ENCODE peak calls at places on chromosomes 13 and 19, in six cellular contexts. Q is spleen, H is heart left ventricle, T is left ventricle myocardium inferior, K is IMR-90, W is HCT116. U is an unnamed sample.

GRCh38 chr13:32850311-32851052 is 165.7 kb upstream of the KL start:
- DNase-seq in Q (no peak), K (no peak), T (no peak), H (no peak), W (no peak), U (no peak)

GRCh38 chr19:19900574-19901444 is at the start of gene ZNF93:
- DNase-seq in T (peak; percentile 94), K (peak; percentile 96), Q (peak; percentile 93), W (no peak), H (peak; percentile 93), U (peak; percentile 83)

GRCh38 chr19:10625003-10625761 is at the start of gene SLC44A2:
- DNase-seq in W (peak; percentile 38), H (peak; percentile 87), K (peak; percentile 35), T (peak; percentile 86), Q (peak; percentile 83), U (peak; percentile 92)

GRCh38 chr19:33802001-33802400 is 5.3 kb downstream of the KCTD15 start:
- DNase-seq in H (no peak), T (no peak), Q (no peak), K (no peak), W (no peak), U (no peak)

GRCh38 chr13:48647625-48648024 is 6.1 kb upstream of the CYSLTR2 start:
- DNase-seq in Q (no peak), H (no peak), K (no peak), T (no peak), W (no peak), U (no peak)

GRCh38 chr19:5907216-5907615 is 2.5 kb downstream of the VMAC start:
- DNase-seq in W (no peak), T (no peak), K (no peak), H (no peak), Q (no peak), U (no peak)

GRCh38 chr19:9538183-9539058 is at the start of gene ZNF426:
- DNase-seq in Q (peak; percentile 95), T (peak; percentile 91), K (peak; percentile 91), H (peak; percentile 93), W (peak; percentile 33), U (peak; percentile 89)

GRCh38 chr19:1884291-1884718 is 991 bp downstream of the ABHD17A start:
- DNase-seq in K (no peak), W (no peak), Q (no peak), T (no peak), H (no peak), U (no peak)

GRCh38 chr13:55977436-55977835 is 1163.3 kb upstream of the PRR20A start:
- DNase-seq in K (no peak), Q (no peak), T (no peak), W (no peak), H (peak; percentile 4), U (no peak)

GRCh38 chr13:100210966-100211710 is 122.2 kb downstream of the PCCA start:
- DNase-seq in K (peak; percentile 23), T (no peak), H (no peak), Q (no peak), W (no peak), U (no peak)

GRCh38 chr19:42111811-42112210 is 20.4 kb downstream of the POU2F2 start:
- DNase-seq in H (no peak), W (no peak), Q (no peak), K (peak; percentile 52), T (no peak), U (peak; percentile 41)

GRCh38 chr19:11405846-11406643 is 13.1 kb downstream of the RGL3 start:
- DNase-seq in T (no peak), Q (peak; percentile 80), H (no peak), K (no peak), W (no peak), U (no peak)

GRCh38 chr13:35496761-35497386 is 20.4 kb upstream of the MAB21L1 start:
- DNase-seq in T (no peak), K (no peak), W (no peak), H (no peak), Q (no peak), U (no peak)

GRCh38 chr19:14112051-14112808 is 5.3 kb downstream of the PRKACA start:
- DNase-seq in T (peak; percentile 44), Q (peak; percentile 79), W (no peak), H (peak; percentile 73), K (no peak), U (no peak)

GRCh38 chr13:100673376-100673830 is 1.2 kb downstream of the TMTC4 start:
- DNase-seq in W (no peak), H (no peak), T (no peak), K (no peak), Q (peak; percentile 83), U (no peak)

GRCh38 chr13:23867027-23867491 is 22.1 kb downstream of the MIPEP start:
- DNase-seq in W (no peak), H (no peak), Q (no peak), K (peak; percentile 85), T (no peak), U (no peak)

GRCh38 chr13:29196409-29197074 is 376.4 kb downstream of the MTUS2 start:
- DNase-seq in Q (no peak), W (no peak), K (no peak), H (no peak), T (no peak), U (no peak)

GRCh38 chr13:98144501-98145350 is 1.8 kb downstream of the FARP1 start:
- DNase-seq in W (peak; percentile 8), Q (no peak), K (peak; percentile 77), T (no peak), H (no peak), U (peak; percentile 20)

GRCh38 chr19:6817179-6817578 is 44.7 kb downstream of the VAV1 start:
- DNase-seq in H (no peak), T (no peak), W (no peak), K (no peak), Q (no peak), U (no peak)

GRCh38 chr19:54106716-54107115 is 4.1 kb downstream of the NDUFA3 start:
- DNase-seq in H (no peak), W (no peak), T (peak; percentile 12), Q (peak; percentile 59), K (no peak), U (no peak)

GRCh38 chr13:33817843-33818661 is at the start of gene RFC3:
- DNase-seq in T (peak; percentile 95), W (peak; percentile 94), K (peak; percentile 95), Q (peak; percentile 96), H (peak; percentile 95), U (peak; percentile 87)

GRCh38 chr19:768424-768823 is 17.5 kb downstream of the MISP start:
- DNase-seq in H (no peak), Q (no peak), T (no peak), W (no peak), K (peak; percentile 83), U (no peak)

GRCh38 chr19:33294058-33294798 is 8.1 kb downstream of the CEBPA start:
- DNase-seq in T (peak; percentile 1), H (peak; percentile 4), K (no peak), W (no peak), Q (peak; percentile 69), U (no peak)

GRCh38 chr19:42626181-42626580 is 31.5 kb upstream of the CEACAM8 start:
- DNase-seq in K (no peak), W (no peak), H (no peak), Q (no peak), T (no peak), U (no peak)

GRCh38 chr13:111187879-111188643 is 73.0 kb downstream of the ARHGEF7 start:
- DNase-seq in Q (no peak), K (peak; percentile 67), H (no peak), W (no peak), T (no peak), U (peak; percentile 77)

GRCh38 chr19:30130356-30131122 is 188.5 kb downstream of the URI1 start:
- DNase-seq in T (no peak), H (no peak), W (no peak), K (no peak), Q (peak; percentile 34), U (no peak)

GRCh38 chr13:66210677-66211076 is 1019.5 kb downstream of the PCDH9 start:
- DNase-seq in W (peak; percentile 63), K (peak; percentile 91), Q (no peak), H (no peak), T (no peak), U (peak; percentile 35)

GRCh38 chr13:49540552-49540951 is 44.8 kb downstream of the PHF11 start:
- DNase-seq in T (no peak), Q (no peak), W (no peak), K (peak; percentile 62), H (no peak), U (no peak)

GRCh38 chr13:34356686-34357434 is 538.9 kb downstream of the RFC3 start:
- DNase-seq in K (no peak), Q (no peak), H (no peak), W (no peak), T (no peak), U (no peak)

GRCh38 chr13:41960195-41960699 is 662 bp downstream of the VWA8 start:
- DNase-seq in T (no peak), H (no peak), W (no peak), K (peak; percentile 29), Q (no peak), U (peak; percentile 33)
- H3K27ac ChIP-seq in T (peak overlapping the region; percentile 95), H (peak overlapping the region; percentile 90), W (peak overlapping the region; percentile 77), K (peak overlapping the region; percentile 96), Q (peak overlapping the region; percentile 61), U (peak overlapping the region; percentile 92)

GRCh38 chr19:48444129-48444932 is 1.5 kb upstream of the GRWD1 start:
- DNase-seq in T (no peak), H (no peak), W (no peak), K (no peak), Q (peak; percentile 76), U (no peak)
- H3K27ac ChIP-seq in T (peak overlapping the region; percentile 90), H (peak overlapping the region; percentile 75), W (peak overlapping the region; percentile 85), K (no peak overlapping the region), Q (no peak overlapping the region), U (peak overlapping the region; percentile 75)

DNA sequence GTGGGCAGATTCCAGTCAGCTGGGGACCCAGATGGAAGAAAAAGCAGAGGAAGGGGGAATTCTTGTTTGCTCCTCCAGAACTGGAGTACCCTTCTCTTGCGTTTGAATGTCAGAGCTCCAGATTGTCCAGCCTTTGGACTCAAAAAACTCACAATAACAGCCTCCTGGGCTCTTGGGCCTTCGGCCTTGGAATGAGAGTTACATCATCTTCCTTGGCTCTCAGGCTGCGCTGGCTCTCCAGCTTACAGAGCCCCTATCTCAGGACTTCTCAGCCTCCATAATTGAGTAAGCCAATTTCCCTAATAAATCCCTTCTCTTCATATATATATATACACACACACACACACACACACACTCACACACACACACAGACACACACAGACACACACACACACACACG is 1215.7 kb upstream of the SLC10A2 start:
- DNase-seq in Q (no peak), T (no peak), H (no peak), W (no peak), K (no peak), U (no peak)
- H3K27ac ChIP-seq in Q (no peak overlapping the region), T (no peak overlapping the region), H (no peak overlapping the region), W (no peak overlapping the region), K (no peak overlapping the region), U (no peak overlapping the region)

DNA sequence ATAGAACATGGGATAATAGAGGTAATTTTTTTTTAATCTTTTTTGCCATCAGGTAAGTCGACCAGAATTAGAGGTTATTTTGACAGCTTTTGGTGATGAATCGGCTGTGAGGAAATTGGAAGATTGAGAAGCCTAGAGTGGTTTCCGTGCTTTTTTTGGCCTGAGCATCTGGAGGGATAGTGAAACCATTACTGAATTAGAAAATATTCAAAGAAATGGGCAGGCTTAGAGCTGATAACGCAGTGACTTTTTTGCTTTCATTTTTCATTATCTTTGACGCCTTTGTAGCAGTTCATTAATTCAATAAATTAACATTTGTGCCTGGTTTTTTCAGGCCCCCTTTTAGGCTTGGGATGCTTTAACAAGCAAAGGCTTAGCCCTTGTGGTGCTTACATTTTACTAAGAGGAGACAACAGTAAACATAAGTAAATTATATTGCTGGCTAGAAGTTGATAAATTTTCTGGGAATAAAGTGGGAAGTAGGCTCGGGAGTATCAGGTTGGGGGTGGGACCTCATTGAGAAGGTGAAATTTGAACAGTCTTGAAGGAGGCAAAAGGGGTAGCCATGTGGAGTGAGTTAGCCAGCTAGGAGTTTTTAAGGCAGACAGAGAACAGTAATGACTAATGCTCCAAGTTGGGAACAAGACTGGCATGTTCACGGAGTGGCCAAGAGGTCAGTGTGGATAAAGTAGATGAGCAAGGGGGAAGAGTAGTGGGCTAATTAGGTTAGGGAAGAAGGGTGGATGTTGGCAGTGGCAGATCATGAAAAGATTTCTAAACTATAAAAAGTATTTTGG is 36.5 kb downstream of the GTF2F2 start:
- DNase-seq in H (no peak), Q (no peak), T (no peak), W (no peak), K (peak; percentile 9), U (no peak)
- H3K27ac ChIP-seq in H (no peak overlapping the region), Q (no peak overlapping the region), T (no peak overlapping the region), W (no peak overlapping the region), K (no peak overlapping the region), U (no peak overlapping the region)